ENCODE peak calls at places on chromosome 4, in eight cellular contexts. X is NCI-H187 treated with DMSO at 0.1 percent for 48 hours; W is RWPE1; E is CD4-positive, alpha-beta memory T cell; M is esophagus muscularis mucosa; L is right lobe of liver; Q is GM10248; F is CD8-positive, alpha-beta memory T cell. U is an unnamed sample.

GRCh38 chr4:136186650-136187049 is 1345.6 kb downstream of the PCDH18 start:
- DNase-seq in X (no peak), W (no peak), E (no peak), M (no peak), L (no peak), Q (no peak), F (no peak), U (no peak)

GRCh38 chr4:81152839-81153713 is 61.9 kb downstream of the PRKG2 start:
- DNase-seq in X (no peak), W (peak), E (no peak), M (no peak), L (no peak), Q (no peak), F (no peak), U (no peak)

GRCh38 chr4:139011220-139011950 is 4.2 kb upstream of the NOCT start:
- DNase-seq in X (no peak), W (no peak), E (no peak), M (no peak), L (peak), Q (no peak), F (no peak), U (no peak)

GRCh38 chr4:158949094-158949493 is 153.8 kb upstream of the RAPGEF2 start:
- DNase-seq in X (no peak), W (peak), E (no peak), M (no peak), L (no peak), Q (no peak), F (no peak), U (no peak)

GRCh38 chr4:11599044-11599443 is 170.3 kb upstream of the HS3ST1 start:
- DNase-seq in X (no peak), W (no peak), E (no peak), M (no peak), L (no peak), Q (no peak), F (no peak), U (no peak)

GRCh38 chr4:109365944-109366343 is 63.5 kb upstream of the COL25A1 start:
- DNase-seq in X (no peak), W (no peak), E (no peak), M (no peak), L (no peak), Q (no peak), F (no peak), U (no peak)

GRCh38 chr4:157358439-157358838 is 137.9 kb downstream of the GRIA2 start:
- DNase-seq in X (no peak), W (no peak), E (no peak), M (no peak), L (no peak), Q (no peak), F (no peak), U (no peak)

GRCh38 chr4:141458501-141458900 is 177.9 kb upstream of the IL15 start:
- DNase-seq in X (no peak), W (peak), E (no peak), M (no peak), L (no peak), Q (no peak), F (no peak), U (no peak)

GRCh38 chr4:7165874-7166201 is 26.5 kb upstream of the SORCS2 start:
- DNase-seq in X (no peak), W (no peak), E (no peak), M (no peak), L (peak), Q (no peak), F (no peak), U (no peak)

GRCh38 chr4:150090836-150091235 is 12.6 kb downstream of the DCLK2 start:
- DNase-seq in X (no peak), W (no peak), E (no peak), M (no peak), L (no peak), Q (no peak), F (no peak), U (no peak)

GRCh38 chr4:86184216-86184915 is 175.5 kb downstream of the MAPK10 start:
- DNase-seq in X (no peak), W (no peak), E (no peak), M (no peak), L (no peak), Q (no peak), F (no peak), U (no peak)

GRCh38 chr4:115361781-115362180 is 248.4 kb upstream of the NDST4 start:
- DNase-seq in X (no peak), W (no peak), E (no peak), M (no peak), L (no peak), Q (no peak), F (no peak), U (no peak)

GRCh38 chr4:21882050-21882839 is 66.3 kb downstream of the KCNIP4 start:
- DNase-seq in X (no peak), W (no peak), E (no peak), M (no peak), L (no peak), Q (no peak), F (no peak), U (no peak)

GRCh38 chr4:25919676-25920075 is 5.7 kb downstream of the SMIM20 start:
- DNase-seq in X (no peak), W (no peak), E (no peak), M (no peak), L (no peak), Q (no peak), F (no peak), U (no peak)

GRCh38 chr4:3831529-3832150 is 65.5 kb downstream of the ADRA2C start:
- DNase-seq in X (no peak), W (no peak), E (no peak), M (no peak), L (no peak), Q (no peak), F (no peak), U (no peak)

GRCh38 chr4:162497564-162498167 is 333.9 kb upstream of the FSTL5 start:
- DNase-seq in X (no peak), W (peak), E (peak), M (no peak), L (no peak), Q (peak), F (no peak), U (no peak)

GRCh38 chr4:2803624-2804448 is 11.0 kb downstream of the SH3BP2 start:
- DNase-seq in X (no peak), W (no peak), E (no peak), M (no peak), L (peak), Q (no peak), F (no peak), U (no peak)

GRCh38 chr4:109406337-109406931 is 27.2 kb upstream of the SEC24B start:
- DNase-seq in X (no peak), W (peak), E (peak), M (no peak), L (no peak), Q (peak), F (peak), U (peak)

GRCh38 chr4:39062094-39062493 is at the start of gene KLHL5:
- DNase-seq in X (no peak), W (no peak), E (no peak), M (no peak), L (no peak), Q (no peak), F (no peak), U (no peak)

GRCh38 chr4:189022441-189023035 is 883.3 kb downstream of the TRIML1 start:
- DNase-seq in X (no peak), W (no peak), E (no peak), M (no peak), L (no peak), Q (no peak), F (no peak), U (no peak)

GRCh38 chr4:38894340-38894982 is 26.9 kb downstream of the FAM114A1 start:
- DNase-seq in X (no peak), W (no peak), E (no peak), M (no peak), L (no peak), Q (no peak), F (no peak), U (no peak)

GRCh38 chr4:160257324-160257723 is 1154.4 kb downstream of the RAPGEF2 start:
- DNase-seq in X (no peak), W (no peak), E (no peak), M (no peak), L (no peak), Q (no peak), F (no peak), U (no peak)

GRCh38 chr4:53622739-53623151 is 31.5 kb upstream of the LNX1 start:
- DNase-seq in X (no peak), W (peak), E (no peak), M (no peak), L (no peak), Q (no peak), F (no peak), U (no peak)

GRCh38 chr4:41573458-41574129 is 35.6 kb downstream of the LIMCH1 start:
- DNase-seq in X (no peak), W (peak), E (no peak), M (no peak), L (no peak), Q (no peak), F (no peak), U (no peak)

GRCh38 chr4:1152284-1152683 is 20.1 kb downstream of the SPON2 start:
- DNase-seq in X (no peak), W (no peak), E (no peak), M (no peak), L (no peak), Q (no peak), F (no peak), U (no peak)

GRCh38 chr4:2583517-2583916 is 47.1 kb downstream of the FAM193A start:
- DNase-seq in X (peak), W (peak), E (no peak), M (no peak), L (no peak), Q (no peak), F (no peak), U (no peak)

GRCh38 chr4:20506827-20507226 is 193.4 kb upstream of the PACRGL start:
- DNase-seq in X (no peak), W (peak), E (no peak), M (no peak), L (no peak), Q (no peak), F (no peak), U (no peak)

GRCh38 chr4:6183740-6184139 is 16.6 kb downstream of the JAKMIP1 start:
- DNase-seq in X (no peak), W (no peak), E (peak), M (no peak), L (no peak), Q (peak), F (peak), U (no peak)

GRCh38 chr4:111399523-111400135 is 745.6 kb upstream of the FAM241A start:
- DNase-seq in X (no peak), W (no peak), E (no peak), M (no peak), L (no peak), Q (no peak), F (no peak), U (no peak)

GRCh38 chr4:127623755-127624087 is 9.0 kb upstream of the INTU start:
- DNase-seq in X (no peak), W (peak), E (no peak), M (no peak), L (no peak), Q (peak), F (no peak), U (no peak)

GRCh38 chr4:27048350-27049100 is 187.9 kb downstream of the STIM2 start:
- DNase-seq in X (no peak), W (peak), E (peak), M (no peak), L (no peak), Q (peak), F (peak), U (peak)

GRCh38 chr4:40264995-40265909 is 68.4 kb downstream of the RHOH start:
- DNase-seq in X (no peak), W (no peak), E (peak), M (no peak), L (no peak), Q (no peak), F (peak), U (peak)

GRCh38 chr4:89928867-89929266 is 34.2 kb downstream of the MMRN1 start:
- DNase-seq in X (no peak), W (no peak), E (no peak), M (no peak), L (no peak), Q (no peak), F (no peak), U (no peak)

GRCh38 chr4:147777456-147778091 is 45.7 kb downstream of the ARHGAP10 start:
- DNase-seq in X (no peak), W (peak), E (no peak), M (no peak), L (no peak), Q (no peak), F (no peak), U (no peak)

GRCh38 chr4:74932832-74933561 is at the start of gene PARM1:
- DNase-seq in X (peak), W (peak), E (peak), M (peak), L (peak), Q (peak), F (no peak), U (peak)

U was measured in immature natural killer cell.